ENCODE peak calls at places on chromosomes 11 and 22, in five cellular contexts. E is A549, U is GM12878, D is K562, J is H1. F is an unnamed sample.
A peak's percentile ranks its signal among the peaks of the same experiment; 100 is the strongest.

GRCh38 chr11:2321311-2321683 is 19.5 kb downstream of the TSPAN32 start:
- DNase-seq in D (no peak), J (no peak), U (no peak), E (no peak), F (no peak)

GRCh38 chr11:110299006-110299785 is 2.8 kb upstream of the RDX start:
- DNase-seq in J (no peak), E (no peak), D (no peak), U (no peak), F (no peak)

GRCh38 chr22:48938741-48939140 is 888.9 kb downstream of the BRD1 start:
- DNase-seq in U (no peak), D (no peak), E (no peak), J (no peak), F (no peak)

GRCh38 chr22:47270463-47271135 is 508.1 kb downstream of the TBC1D22A start:
- DNase-seq in U (no peak), J (no peak), E (no peak), D (peak; percentile 32), F (no peak)

GRCh38 chr22:45996241-45997076 is 19.5 kb upstream of the WNT7B start:
- DNase-seq in D (no peak), E (no peak), J (no peak), U (no peak), F (no peak)

GRCh38 chr22:23898006-23898974 is 4.1 kb downstream of the MIF start:
- DNase-seq in U (no peak), J (no peak), E (no peak), D (no peak), F (no peak)

GRCh38 chr11:1236316-1237127 is 13.7 kb downstream of the MUC5B start:
- DNase-seq in D (no peak), E (no peak), U (no peak), J (no peak), F (no peak)

GRCh38 chr11:84887055-84887629 is 740.0 kb downstream of the DLG2 start:
- DNase-seq in J (no peak), D (no peak), U (no peak), E (no peak), F (no peak)

GRCh38 chr11:16759857-16760256 is 21.4 kb downstream of the C11orf58 start:
- DNase-seq in U (no peak), E (no peak), D (no peak), J (no peak), F (no peak)

GRCh38 chr22:35426801-35427140 is 26.8 kb downstream of the MCM5 start:
- DNase-seq in U (no peak), D (no peak), E (no peak), J (no peak), F (no peak)

GRCh38 chr22:22877523-22878210 is 9.9 kb upstream of the IGLL5 start:
- DNase-seq in D (peak; percentile 99), E (peak; percentile 51), U (no peak), J (no peak), F (peak; percentile 46)

GRCh38 chr11:128497057-128497957 is 90.1 kb downstream of the ETS1 start:
- DNase-seq in U (peak; percentile 87), D (no peak), E (peak; percentile 47), J (no peak), F (no peak)

GRCh38 chr22:45151503-45151902 is 12.2 kb upstream of the NUP50 start:
- DNase-seq in J (no peak), E (no peak), U (no peak), D (no peak), F (no peak)

GRCh38 chr11:81888391-81888790 is 845.3 kb downstream of the FAM181B start:
- DNase-seq in J (no peak), E (no peak), D (no peak), U (no peak), F (no peak)

GRCh38 chr11:81886406-81887075 is 847.1 kb downstream of the FAM181B start:
- DNase-seq in E (no peak), D (no peak), J (no peak), U (no peak), F (no peak)

GRCh38 chr11:81892770-81893635 is 840.7 kb downstream of the FAM181B start:
- DNase-seq in D (no peak), E (no peak), U (no peak), J (no peak), F (no peak)

DNA sequence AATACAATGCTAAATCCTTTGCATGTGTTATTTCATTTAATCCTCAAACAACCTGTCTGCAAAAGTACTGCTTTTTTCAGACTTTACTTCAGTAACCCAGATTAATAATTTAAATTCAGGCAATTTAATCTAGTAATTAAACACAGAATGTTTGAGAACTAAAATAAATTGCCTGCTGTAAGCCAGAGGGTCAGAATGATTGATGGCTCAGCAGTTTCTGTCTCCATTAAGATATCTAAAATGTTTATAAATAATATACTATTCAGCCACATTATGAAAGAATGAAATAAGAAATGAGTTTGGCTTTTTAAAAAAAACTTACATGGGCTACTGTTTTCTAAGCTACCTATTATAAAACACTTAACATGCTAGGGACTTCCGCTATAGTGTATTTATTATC is 846.0 kb downstream of the FAM181B start:
- DNase-seq in D (no peak), U (no peak), E (no peak), J (no peak), F (no peak)
- TF ChIP-seq HDAC2 in D (no peak), U (no peak), E (no peak), J (no peak), F (no peak)

GRCh38 chr22:32648486-32648885 is 153.0 kb upstream of the TIMP3 start:
- DNase-seq in J (no peak), U (no peak), D (no peak), E (no peak), F (no peak)

GRCh38 chr22:32652609-32653008 is 148.9 kb upstream of the TIMP3 start:
- DNase-seq in D (no peak), E (no peak), U (no peak), J (no peak), F (no peak)

GRCh38 chr22:32646476-32646875 is 155.0 kb upstream of the TIMP3 start:
- DNase-seq in U (no peak), D (no peak), E (no peak), J (no peak), F (no peak)

GRCh38 chr22:32650553-32651345 is 150.8 kb upstream of the TIMP3 start:
- DNase-seq in D (peak; percentile 51), J (no peak), U (no peak), E (no peak), F (no peak)

GRCh38 chr22:32649515-32650200 is 151.8 kb upstream of the TIMP3 start:
- DNase-seq in E (no peak), U (no peak), D (peak; percentile 70), J (no peak), F (no peak)
- TF ChIP-seq HDAC2 in E (no peak), U (no peak), D (no peak), J (no peak), F (no peak)

GRCh38 chr11:69931994-69932910 is 113.0 kb upstream of the FGF3 start:
- DNase-seq in U (no peak), D (no peak), J (no peak), E (no peak), F (no peak)
- TF ChIP-seq HDAC2 in U (no peak), D (no peak), J (no peak), E (no peak), F (no peak)

DNA sequence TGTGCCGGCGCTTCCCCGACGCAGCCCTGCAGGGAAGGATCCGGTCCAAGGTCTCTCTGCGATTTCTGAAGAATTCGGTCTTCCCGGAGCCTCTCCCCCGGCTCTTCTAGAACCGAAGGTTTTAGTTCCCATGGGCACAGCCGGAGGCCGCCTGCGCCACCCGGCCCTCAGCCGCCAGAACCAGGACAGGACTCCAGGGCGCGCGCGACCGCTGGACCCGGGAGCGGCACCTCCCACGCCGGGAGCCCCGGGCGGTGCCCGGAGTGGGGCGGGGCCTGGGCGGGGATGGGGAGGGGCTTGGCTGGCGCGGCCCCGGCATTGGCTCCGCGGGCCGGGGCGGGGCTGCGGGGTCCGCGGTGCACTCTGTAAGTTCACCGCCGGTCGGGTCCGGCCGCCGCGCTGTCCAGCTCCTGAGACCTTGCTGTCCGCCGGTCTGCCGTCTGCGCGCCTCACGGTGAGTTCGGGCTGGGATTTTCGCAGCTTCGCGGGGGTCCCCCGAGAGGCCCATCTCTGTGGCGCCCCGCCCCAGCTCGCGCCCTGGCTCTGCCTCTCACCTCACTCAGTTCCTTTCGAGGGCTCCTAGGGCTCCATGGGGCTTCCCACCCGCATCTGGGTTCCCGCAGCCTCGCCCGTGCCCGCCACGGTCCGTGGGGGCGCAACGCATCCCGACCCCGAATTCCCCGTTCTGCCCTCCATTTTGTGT is at the start of gene CDC42EP2:
- DNase-seq in E (peak; percentile 77), U (no peak), J (no peak), D (peak; percentile 96), F (peak; percentile 74)
- TF ChIP-seq HDAC2 in E (no peak), U (no peak), J (no peak), D (no peak), F (no peak)

GRCh38 chr22:16387088-16387487 is 205.5 kb downstream of the CCT8L2 start:
- DNase-seq in E (no peak), U (no peak), D (peak; percentile 9), J (no peak), F (no peak)
- TF ChIP-seq HDAC2 in E (no peak), U (no peak), D (no peak), J (no peak), F (no peak)

GRCh38 chr11:65642014-65642671 is 4.2 kb downstream of the SIPA1 start:
- DNase-seq in D (peak; percentile 61), U (no peak), J (no peak), E (no peak), F (no peak)

GRCh38 chr11:65637794-65638317 is at the start of gene SIPA1:
- DNase-seq in D (peak; percentile 87), E (peak; percentile 58), U (no peak), J (peak; percentile 83), F (peak; percentile 88)

GRCh38 chr11:65640483-65641207 is 2.7 kb downstream of the SIPA1 start:
- DNase-seq in J (no peak), D (no peak), E (no peak), U (no peak), F (no peak)

GRCh38 chr11:65641233-65642013 is 3.5 kb downstream of the SIPA1 start:
- DNase-seq in J (no peak), D (no peak), E (no peak), U (no peak), F (no peak)

DNA sequence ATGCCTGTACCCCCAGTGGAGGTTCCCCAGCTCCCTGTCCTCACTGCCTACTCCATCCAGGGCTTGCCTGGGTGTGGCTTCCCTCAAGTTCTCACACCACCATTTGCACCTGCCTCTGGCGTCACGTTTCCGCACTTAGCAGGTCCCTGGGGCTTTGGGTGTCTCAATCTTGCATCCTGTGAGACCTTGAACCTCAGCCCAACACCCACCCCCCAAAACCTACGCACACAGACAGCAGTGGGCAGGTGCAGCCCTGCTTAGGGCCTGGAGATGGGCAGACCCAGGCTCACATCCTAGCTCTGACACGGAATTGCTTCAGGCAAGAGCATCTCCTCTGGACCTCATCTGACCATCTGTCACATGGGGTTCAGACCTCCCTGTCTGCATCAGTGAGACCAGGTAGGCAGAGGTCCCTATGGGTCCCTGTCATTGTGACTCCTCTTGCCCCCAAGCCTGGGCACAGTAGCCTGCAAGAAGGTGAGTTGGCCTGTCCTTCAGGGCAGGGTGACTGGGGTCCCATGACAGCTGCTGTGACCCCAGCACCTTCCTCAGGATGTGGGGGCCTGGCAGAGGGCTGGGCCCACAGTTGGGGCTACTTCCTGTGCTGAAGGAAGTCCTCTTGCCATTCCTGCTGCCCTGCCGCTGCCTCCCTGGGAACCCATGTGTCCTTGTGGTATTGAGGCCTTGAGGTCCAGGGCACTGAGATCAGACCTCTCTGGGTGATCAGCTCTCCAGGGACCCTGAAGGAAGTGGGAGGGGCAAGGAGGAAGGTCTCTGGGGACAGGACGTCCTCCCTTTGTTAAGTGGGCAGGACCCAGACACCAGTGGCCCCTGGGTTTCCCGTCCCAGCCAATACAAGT is 2.0 kb downstream of the SIPA1 start:
- DNase-seq in U (peak; percentile 91), E (no peak), J (no peak), D (no peak), F (no peak)
- TF ChIP-seq HDAC2 in U (no peak), E (no peak), J (no peak), D (no peak), F (no peak)

F was measured in HepG2.